ENCODE peak calls at places on chromosomes 3 and 15, in six cellular contexts. L, Y, S, X, U and T are unnamed samples.

GRCh38 chr15:33152502-33153109 is 41.9 kb downstream of the FMN1 start:
- DNase-seq in S (no peak), L (no peak), Y (peak; percentile 17), U (no peak), X (no peak), T (no peak)

GRCh38 chr3:138442996-138443395 is 8.6 kb downstream of the ESYT3 start:
- DNase-seq in U (no peak), Y (no peak), L (no peak), X (no peak), S (no peak), T (no peak)

GRCh38 chr3:9727041-9727595 is 4.4 kb upstream of the BRPF1 start:
- DNase-seq in Y (peak; percentile 30), U (peak; percentile 90), X (no peak), S (peak; percentile 93), L (no peak), T (no peak)

GRCh38 chr15:38130739-38131498 is 121.7 kb upstream of the SPRED1 start:
- DNase-seq in X (peak; percentile 74), S (peak; percentile 28), Y (peak; percentile 98), U (peak; percentile 46), L (peak; percentile 51), T (no peak)

GRCh38 chr3:45795509-45795881 is 841 bp downstream of the SLC6A20 start:
- DNase-seq in X (no peak), S (peak; percentile 42), L (no peak), U (no peak), Y (peak; percentile 27), T (no peak)

GRCh38 chr15:78895411-78895810 is 22.7 kb downstream of the MORF4L1 start:
- DNase-seq in Y (no peak), L (no peak), U (no peak), S (no peak), X (no peak), T (no peak)

GRCh38 chr3:50120364-50121095 is 31.8 kb downstream of the RBM5 start:
- DNase-seq in L (no peak), X (no peak), Y (no peak), U (peak; percentile 50), S (no peak), T (no peak)

GRCh38 chr3:55724851-55725250 is 237.7 kb upstream of the WNT5A start:
- DNase-seq in Y (no peak), X (no peak), S (no peak), U (peak; percentile 97), L (peak; percentile 37), T (no peak)

GRCh38 chr3:132726341-132726823 is 4.2 kb upstream of the NPHP3 start:
- DNase-seq in L (no peak), Y (peak; percentile 34), X (peak; percentile 14), S (peak; percentile 59), U (peak; percentile 84), T (peak; percentile 48)

GRCh38 chr3:25412269-25412668 is 15.8 kb upstream of the RARB start:
- DNase-seq in L (no peak), X (peak; percentile 50), Y (no peak), S (no peak), U (no peak), T (no peak)

GRCh38 chr3:66253790-66254620 is 33.2 kb downstream of the SLC25A26 start:
- DNase-seq in X (peak; percentile 28), L (no peak), S (peak; percentile 45), U (peak; percentile 79), Y (peak; percentile 35), T (peak; percentile 31)

GRCh38 chr15:44097552-44097951 is 97.5 kb downstream of the FRMD5 start:
- DNase-seq in U (no peak), X (no peak), L (no peak), Y (no peak), S (no peak), T (no peak)

GRCh38 chr15:28112962-28113361 is 13.8 kb upstream of the OCA2 start:
- DNase-seq in Y (no peak), X (no peak), S (no peak), U (no peak), L (no peak), T (no peak)

GRCh38 chr3:183507551-183507950 is 48.0 kb downstream of the KLHL6 start:
- DNase-seq in U (no peak), L (no peak), Y (no peak), X (no peak), S (no peak), T (no peak)

GRCh38 chr3:95172549-95172948 is 1109.7 kb downstream of the NSUN3 start:
- DNase-seq in L (no peak), X (no peak), S (peak; percentile 10), Y (no peak), U (no peak), T (no peak)

GRCh38 chr3:126021224-126021623 is 52.2 kb downstream of the ROPN1B start:
- DNase-seq in L (no peak), S (peak; percentile 2), Y (no peak), U (no peak), X (no peak), T (no peak)

DNA sequence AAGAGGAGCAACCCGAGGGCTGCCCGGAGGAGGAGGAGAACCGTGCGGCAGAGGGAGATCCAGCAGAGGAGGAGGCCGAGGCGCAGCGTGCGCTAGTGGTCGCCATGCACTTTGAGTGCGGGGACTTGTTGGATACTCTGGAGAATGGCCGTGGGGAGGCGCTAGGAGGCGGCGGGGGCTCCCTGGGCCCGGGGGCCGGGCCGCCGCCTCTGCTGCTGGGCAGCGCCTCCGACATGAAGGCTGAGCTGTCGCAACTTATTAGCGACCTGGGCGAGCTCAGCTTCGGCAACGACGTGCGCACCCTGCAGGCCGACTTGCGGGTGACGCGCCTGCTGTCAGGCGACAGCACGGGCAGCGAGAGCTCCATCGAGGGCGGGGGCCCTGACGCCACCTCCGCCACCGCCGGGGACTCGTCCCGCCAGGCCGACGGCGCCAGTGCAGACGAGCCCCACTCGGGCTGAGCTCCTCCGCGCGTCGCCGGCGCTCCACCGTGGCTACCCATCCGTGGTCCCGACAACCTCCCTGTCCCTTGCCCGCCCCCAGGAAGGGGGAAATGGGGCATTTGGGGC is 2.0 kb downstream of the FAM43A start:
- DNase-seq in S (peak; percentile 91), U (peak; percentile 95), Y (peak; percentile 85), L (no peak), X (peak; percentile 87), T (peak; percentile 82)
- H3K4me2 ChIP-seq in S (peak overlapping the region; percentile 95), U (peak overlapping the region; percentile 78), Y (peak overlapping the region; percentile 96), L (peak overlapping the region; percentile 95), X (peak overlapping the region; percentile 95), T (peak overlapping the region; percentile 97)

DNA sequence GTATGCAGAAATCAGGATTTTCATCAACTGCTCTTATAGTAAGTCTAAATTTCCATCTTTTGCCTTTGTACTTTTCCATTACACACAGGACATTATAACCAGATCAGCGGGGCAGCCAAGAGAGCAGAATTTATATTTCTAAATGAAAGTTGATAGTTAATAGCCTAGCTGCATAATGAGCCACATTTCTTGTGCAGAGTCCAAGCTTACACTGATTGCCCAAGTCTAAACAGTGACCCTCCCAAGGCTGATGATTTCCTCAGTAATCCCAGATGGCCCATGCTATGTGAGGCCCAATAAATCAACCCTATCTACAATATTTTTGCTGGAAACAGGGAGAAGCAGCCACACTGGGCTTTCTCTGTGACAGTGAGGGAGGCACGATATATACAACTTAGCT is 475.8 kb upstream of the KCNMB2 start:
- DNase-seq in U (no peak), S (no peak), Y (peak; percentile 66), L (no peak), X (peak; percentile 12), T (no peak)
- H3K4me2 ChIP-seq in U (no peak overlapping the region), S (no peak overlapping the region), Y (peak overlapping the region; percentile 47), L (no peak overlapping the region), X (no peak overlapping the region), T (no peak overlapping the region)

GRCh38 chr15:68815598-68815997 is 5.1 kb downstream of the ANP32A start:
- DNase-seq in Y (peak; percentile 73), S (no peak), U (no peak), X (no peak), L (no peak), T (no peak)

GRCh38 chr15:68816158-68816557 is 4.5 kb downstream of the ANP32A start:
- DNase-seq in U (peak; percentile 61), Y (no peak), L (no peak), X (no peak), S (no peak), T (no peak)

GRCh38 chr15:68814596-68814995 is 6.1 kb downstream of the ANP32A start:
- DNase-seq in S (no peak), U (no peak), X (no peak), Y (no peak), L (no peak), T (no peak)

GRCh38 chr15:68812069-68812468 is 8.6 kb downstream of the ANP32A start:
- DNase-seq in U (no peak), S (no peak), Y (no peak), X (no peak), L (no peak), T (no peak)

GRCh38 chr15:68812596-68813548 is 7.8 kb downstream of the ANP32A start:
- DNase-seq in X (no peak), U (no peak), L (no peak), Y (peak; percentile 59), S (no peak), T (no peak)
- H3K4me2 ChIP-seq in X (peak overlapping the region; percentile 17), U (no peak overlapping the region), L (peak overlapping the region; percentile 7), Y (peak overlapping the region; percentile 43), S (peak overlapping the region; percentile 19), T (no peak overlapping the region)

GRCh38 chr3:152271465-152272035 is 2.8 kb downstream of the MBNL1 start:
- DNase-seq in Y (peak; percentile 40), X (no peak), L (no peak), S (no peak), U (peak; percentile 52), T (no peak)
- H3K4me2 ChIP-seq in Y (peak overlapping the region; percentile 97), X (peak overlapping the region; percentile 87), L (peak overlapping the region; percentile 90), S (peak overlapping the region; percentile 96), U (peak overlapping the region; percentile 96), T (no peak overlapping the region)

DNA sequence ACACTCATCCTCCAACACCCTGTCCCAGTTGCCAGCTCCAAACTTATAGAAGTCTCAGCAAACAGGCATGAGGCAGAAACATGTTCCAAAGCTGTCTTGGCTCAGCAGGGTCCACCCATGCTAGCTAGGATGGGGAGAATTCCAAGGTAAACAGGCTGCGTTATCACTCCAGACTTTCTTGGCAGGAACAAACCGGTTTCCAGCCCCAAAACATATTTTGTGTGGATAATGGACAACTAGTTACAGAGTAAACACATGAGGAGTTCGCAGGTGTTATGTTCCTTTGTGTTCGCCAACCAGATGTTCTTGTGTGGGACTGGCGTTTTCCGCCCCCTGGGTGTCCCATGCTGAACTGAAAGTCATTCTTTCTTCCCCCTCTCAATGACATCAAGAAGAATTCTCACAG is 396.9 kb upstream of the RGMA start:
- DNase-seq in Y (no peak), L (no peak), X (no peak), U (no peak), S (no peak), T (no peak)
- H3K4me2 ChIP-seq in Y (no peak overlapping the region), L (no peak overlapping the region), X (no peak overlapping the region), U (no peak overlapping the region), S (no peak overlapping the region), T (no peak overlapping the region)